ENCODE peak calls at places on chromosomes 6 and 20, in seven cellular contexts. J is AG08395; E is brain microvascular endothelial cell; T is GM20000; O is GM10248; Y is stimulated activated CD4-positive, alpha-beta T cell treated with anti-CD3 and anti-CD28 coated beads, Interleukin-4, amount 100 ng/mL, for 48 hours; S is GM23248. M is an unnamed sample.

GRCh38 chr6:106547961-106548453 is 81.3 kb downstream of the RTN4IP1 start:
- DNase-seq in T (no peak), Y (no peak), O (no peak), J (no peak), E (peak; percentile 59), S (no peak), M (no peak)

GRCh38 chr6:137783640-137784198 is 83.3 kb upstream of the TNFAIP3 start:
- DNase-seq in O (no peak), J (no peak), E (no peak), Y (no peak), S (no peak), T (no peak), M (no peak)

GRCh38 chr20:3923818-3924217 is 34.6 kb downstream of the PANK2 start:
- DNase-seq in O (no peak), E (peak; percentile 40), T (no peak), S (peak; percentile 82), J (peak; percentile 24), Y (no peak), M (no peak)

GRCh38 chr6:134077301-134077700 is 24.9 kb upstream of the SLC2A12 start:
- DNase-seq in Y (no peak), E (peak; percentile 30), O (no peak), S (peak; percentile 20), T (no peak), J (no peak), M (no peak)

GRCh38 chr6:128067446-128068109 is 166.7 kb upstream of the THEMIS start:
- DNase-seq in S (no peak), J (no peak), E (no peak), Y (no peak), T (no peak), O (no peak), M (no peak)

GRCh38 chr6:139013185-139013800 is 15.3 kb upstream of the ABRACL start:
- DNase-seq in T (no peak), S (no peak), O (no peak), J (no peak), Y (no peak), E (no peak), M (no peak)

GRCh38 chr6:5764401-5764955 is 242.2 kb downstream of the NRN1 start:
- DNase-seq in O (peak; percentile 55), T (peak; percentile 32), J (peak; percentile 77), Y (no peak), E (peak; percentile 23), S (peak; percentile 87), M (no peak)

GRCh38 chr6:43171284-43172126 is 436 bp downstream of the SRF start:
- DNase-seq in S (peak; percentile 62), Y (no peak), O (no peak), J (no peak), T (peak; percentile 37), E (no peak), M (no peak)

GRCh38 chr6:3311798-3312197 is 53.1 kb downstream of the PSMG4 start:
- DNase-seq in J (no peak), T (no peak), S (no peak), E (no peak), O (no peak), Y (no peak), M (no peak)

GRCh38 chr6:86728976-86729375 is 208.4 kb upstream of the HTR1E start:
- DNase-seq in T (no peak), Y (no peak), O (no peak), J (no peak), S (no peak), E (no peak), M (no peak)

GRCh38 chr20:49631856-49632418 is 64.0 kb upstream of the PTGIS start:
- DNase-seq in J (no peak), Y (no peak), O (no peak), T (no peak), S (no peak), E (no peak), M (no peak)

GRCh38 chr6:164098857-164099534 is 684.5 kb downstream of the QKI start:
- DNase-seq in S (no peak), J (no peak), Y (no peak), E (no peak), O (no peak), T (no peak), M (no peak)

GRCh38 chr6:56852611-56853010 is 102.3 kb upstream of the BEND6 start:
- DNase-seq in E (no peak), Y (no peak), T (no peak), J (no peak), O (no peak), S (no peak), M (no peak)

GRCh38 chr6:38715016-38715809 is at the start of gene DNAH8:
- DNase-seq in S (peak; percentile 27), O (peak; percentile 37), Y (no peak), E (no peak), T (peak; percentile 34), J (no peak), M (no peak)

GRCh38 chr6:43805695-43806040 is 35.7 kb downstream of the VEGFA start:
- DNase-seq in T (no peak), S (no peak), O (no peak), Y (no peak), J (no peak), E (no peak), M (no peak)

GRCh38 chr6:11258260-11259237 is 26.1 kb upstream of the NEDD9 start:
- DNase-seq in S (no peak), Y (no peak), O (no peak), J (no peak), E (no peak), T (no peak), M (no peak)

GRCh38 chr20:52974155-52974554 is 2.0 kb downstream of the TSHZ2 start:
- DNase-seq in J (no peak), E (no peak), Y (peak; percentile 50), S (peak; percentile 70), T (no peak), O (no peak), M (no peak)

GRCh38 chr20:62366370-62367135 is 559 bp downstream of the LAMA5 start:
- DNase-seq in T (no peak), O (no peak), Y (no peak), E (no peak), S (no peak), J (no peak), M (no peak)

GRCh38 chr6:37283786-37284185 is 25.8 kb upstream of the TMEM217 start:
- DNase-seq in O (no peak), Y (no peak), E (no peak), J (peak; percentile 47), T (no peak), S (peak; percentile 61), M (no peak)